ENCODE peak calls at places on chromosomes 3 and 15, in five cellular contexts. X, U, T, E and Z are unnamed samples.

GRCh38 chr3:164851204-164851603 is 227.1 kb downstream of the SI start:
- DNase-seq in X (no peak), U (no peak), T (no peak), E (no peak), Z (no peak)

GRCh38 chr15:81939604-81940440 is 106.0 kb downstream of the MEX3B start:
- DNase-seq in X (no peak), U (peak), T (no peak), E (no peak), Z (peak)

GRCh38 chr3:4985330-4986174 is 6.3 kb downstream of the BHLHE40 start:
- DNase-seq in X (no peak), U (peak), T (no peak), E (no peak), Z (peak)

GRCh38 chr3:45479627-45480026 is 91.3 kb downstream of the LARS2 start:
- DNase-seq in X (no peak), U (no peak), T (no peak), E (no peak), Z (peak)

GRCh38 chr3:113948015-113948917 is 453 bp downstream of the ZDHHC23 start:
- DNase-seq in X (peak), U (peak), T (peak), E (no peak), Z (peak)

GRCh38 chr3:186694288-186695032 is 22.7 kb upstream of the KNG1 start:
- DNase-seq in X (no peak), U (no peak), T (no peak), E (no peak), Z (peak)

GRCh38 chr3:52712291-52713212 is 6.6 kb downstream of the SPCS1 start:
- DNase-seq in X (no peak), U (no peak), T (no peak), E (no peak), Z (no peak)

GRCh38 chr3:126064627-126065258 is 19.2 kb downstream of the SLC41A3 start:
- DNase-seq in X (no peak), U (no peak), T (no peak), E (no peak), Z (peak)

GRCh38 chr15:71752604-71753289 is 57.6 kb upstream of the NR2E3 start:
- DNase-seq in X (no peak), U (no peak), T (no peak), E (no peak), Z (peak)

GRCh38 chr3:172536505-172536904 is 13.3 kb upstream of the TNFSF10 start:
- DNase-seq in X (no peak), U (no peak), T (no peak), E (no peak), Z (no peak)

GRCh38 chr15:90451215-90451850 is 63.3 kb downstream of the IQGAP1 start:
- DNase-seq in X (no peak), U (peak), T (no peak), E (no peak), Z (no peak)